ENCODE peak calls at places on chromosome 4, in seven cellular contexts. B, H, P, A, T, O and J are unnamed samples.
A peak's percentile ranks its signal among the peaks of the same experiment; 100 is the strongest.

GRCh38 chr4:176376032-176376614 is 56.4 kb downstream of the SPCS3 start:
- DNase-seq in B (no peak), H (no peak), P (no peak), A (no peak), T (peak; percentile 19), O (peak; percentile 8), J (peak; percentile 22)

GRCh38 chr4:13872145-13872544 is 244.6 kb upstream of the BOD1L1 start:
- DNase-seq in B (no peak), H (no peak), P (no peak), A (no peak), T (no peak), O (no peak), J (no peak)

GRCh38 chr4:8322794-8323704 is 53.5 kb downstream of the HTRA3 start:
- DNase-seq in B (no peak), H (no peak), P (no peak), A (no peak), T (no peak), O (no peak), J (no peak)

GRCh38 chr4:74357965-74358364 is 7.0 kb upstream of the EREG start:
- DNase-seq in B (no peak), H (no peak), P (no peak), A (no peak), T (no peak), O (no peak), J (no peak)

GRCh38 chr4:144723471-144723870 is 77.5 kb downstream of the HHIP start:
- DNase-seq in B (no peak), H (no peak), P (no peak), A (no peak), T (no peak), O (no peak), J (no peak)

GRCh38 chr4:123288309-123289025 is 108.1 kb upstream of the SPRY1 start:
- DNase-seq in B (no peak), H (no peak), P (no peak), A (no peak), T (no peak), O (no peak), J (no peak)

GRCh38 chr4:2247128-2248043 is 5.5 kb upstream of the HAUS3 start:
- DNase-seq in B (no peak), H (no peak), P (no peak), A (no peak), T (no peak), O (peak; percentile 31), J (no peak)

GRCh38 chr4:25810815-25811690 is 51.7 kb downstream of the SEL1L3 start:
- DNase-seq in B (no peak), H (no peak), P (no peak), A (peak; percentile 60), T (no peak), O (no peak), J (peak; percentile 13)

GRCh38 chr4:163121689-163122088 is 45.0 kb downstream of the NAF1 start:
- DNase-seq in B (no peak), H (no peak), P (no peak), A (no peak), T (no peak), O (no peak), J (no peak)

GRCh38 chr4:1082215-1083182 is 30.9 kb downstream of the RNF212 start:
- DNase-seq in B (no peak), H (no peak), P (no peak), A (no peak), T (no peak), O (no peak), J (no peak)

GRCh38 chr4:103008875-103009729 is 10.4 kb downstream of the SLC9B1 start:
- DNase-seq in B (peak; percentile 23), H (peak; percentile 46), P (no peak), A (peak; percentile 72), T (peak; percentile 68), O (peak; percentile 54), J (peak; percentile 17)

GRCh38 chr4:82500830-82501229 is 61.0 kb downstream of the TMEM150C start:
- DNase-seq in B (no peak), H (no peak), P (no peak), A (no peak), T (no peak), O (no peak), J (no peak)

GRCh38 chr4:154004859-154005520 is 216.1 kb upstream of the SFRP2 start:
- DNase-seq in B (no peak), H (no peak), P (no peak), A (no peak), T (no peak), O (no peak), J (no peak)

GRCh38 chr4:180363817-180364216 is 1879.4 kb upstream of the TENM3 start:
- DNase-seq in B (no peak), H (no peak), P (no peak), A (no peak), T (no peak), O (no peak), J (no peak)

GRCh38 chr4:77817304-77818076 is 1.7 kb downstream of the CNOT6L start:
- DNase-seq in B (no peak), H (no peak), P (no peak), A (peak; percentile 92), T (no peak), O (no peak), J (peak; percentile 7)

GRCh38 chr4:105088110-105088879 is 58.4 kb upstream of the TET2 start:
- DNase-seq in B (no peak), H (no peak), P (peak; percentile 43), A (no peak), T (no peak), O (no peak), J (peak; percentile 90)

GRCh38 chr4:24024157-24024556 is 134.3 kb upstream of the PPARGC1A start:
- DNase-seq in B (no peak), H (no peak), P (no peak), A (no peak), T (no peak), O (no peak), J (no peak)
- TF ChIP-seq JUND in B (no peak), H (no peak), P (no peak), A (no peak), T (no peak), O (no peak), J (no peak)

DNA sequence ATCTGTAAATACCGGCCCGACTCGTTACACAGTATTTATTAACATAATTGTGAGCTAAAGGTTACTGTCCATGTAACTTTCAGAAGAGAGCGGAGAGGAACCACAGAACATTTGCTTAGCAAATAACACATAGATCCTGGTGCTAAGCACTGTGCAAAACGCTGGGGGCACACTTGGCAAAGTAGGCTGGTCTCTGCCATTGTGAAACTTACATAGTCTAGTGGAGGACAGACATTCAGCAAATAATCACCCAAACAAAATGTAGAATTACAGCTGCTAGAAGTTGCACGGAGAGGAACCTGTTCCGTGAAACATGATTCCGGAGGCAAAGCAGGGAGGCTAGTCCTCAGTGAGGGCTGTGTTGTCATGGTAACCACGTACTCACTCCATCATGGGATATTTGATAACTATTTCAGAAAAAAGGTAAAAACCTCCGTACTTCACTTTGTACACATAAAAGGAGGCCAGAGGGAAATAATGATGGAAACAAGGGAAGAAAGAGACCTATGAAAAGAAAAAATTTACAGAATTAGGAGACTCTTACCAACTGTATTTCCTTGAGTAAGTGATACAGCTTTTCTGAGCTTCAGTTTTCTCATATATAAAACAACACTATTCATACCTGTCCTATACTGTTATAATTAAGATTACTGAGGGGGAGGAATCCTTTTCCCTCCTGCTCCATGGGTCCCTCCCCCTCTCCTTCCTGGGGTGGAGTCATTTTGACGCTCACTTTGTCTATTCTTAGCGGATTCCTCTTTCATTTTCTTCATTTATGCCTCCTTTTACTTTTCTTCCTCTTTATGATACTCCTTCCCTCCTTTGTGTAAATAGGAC is 760 bp upstream of the RASGEF1B start:
- DNase-seq in B (peak; percentile 48), H (peak; percentile 24), P (no peak), A (peak; percentile 24), T (no peak), O (peak; percentile 23), J (peak; percentile 85)
- TF ChIP-seq JUND in B (no peak), H (no peak), P (no peak), A (no peak), T (no peak), O (no peak), J (no peak)

DNA sequence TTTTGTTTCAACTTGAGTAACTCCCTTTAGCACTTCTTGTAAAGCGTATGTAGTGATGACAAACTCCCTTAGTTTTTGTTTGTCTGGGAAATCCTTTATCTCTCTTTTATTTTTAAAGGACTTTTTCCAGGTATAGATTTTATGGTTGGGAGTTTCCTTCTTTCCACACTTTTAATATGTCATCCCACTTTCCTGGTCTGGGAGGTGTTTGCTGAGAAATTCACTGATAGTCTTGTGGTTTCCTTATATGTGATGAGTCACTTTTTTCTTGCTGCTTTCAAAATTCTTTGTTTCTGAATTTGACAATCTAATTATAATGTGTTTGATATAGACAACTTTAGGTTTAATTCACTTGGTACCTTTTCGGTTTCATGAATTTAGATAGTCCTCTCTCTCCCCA is 353.9 kb downstream of the GPAT3 start:
- DNase-seq in B (no peak), H (no peak), P (no peak), A (no peak), T (peak; percentile 16), O (no peak), J (no peak)
- TF ChIP-seq JUND in B (no peak), H (no peak), P (no peak), A (no peak), T (peak; percentile 60), O (no peak), J (no peak)

DNA sequence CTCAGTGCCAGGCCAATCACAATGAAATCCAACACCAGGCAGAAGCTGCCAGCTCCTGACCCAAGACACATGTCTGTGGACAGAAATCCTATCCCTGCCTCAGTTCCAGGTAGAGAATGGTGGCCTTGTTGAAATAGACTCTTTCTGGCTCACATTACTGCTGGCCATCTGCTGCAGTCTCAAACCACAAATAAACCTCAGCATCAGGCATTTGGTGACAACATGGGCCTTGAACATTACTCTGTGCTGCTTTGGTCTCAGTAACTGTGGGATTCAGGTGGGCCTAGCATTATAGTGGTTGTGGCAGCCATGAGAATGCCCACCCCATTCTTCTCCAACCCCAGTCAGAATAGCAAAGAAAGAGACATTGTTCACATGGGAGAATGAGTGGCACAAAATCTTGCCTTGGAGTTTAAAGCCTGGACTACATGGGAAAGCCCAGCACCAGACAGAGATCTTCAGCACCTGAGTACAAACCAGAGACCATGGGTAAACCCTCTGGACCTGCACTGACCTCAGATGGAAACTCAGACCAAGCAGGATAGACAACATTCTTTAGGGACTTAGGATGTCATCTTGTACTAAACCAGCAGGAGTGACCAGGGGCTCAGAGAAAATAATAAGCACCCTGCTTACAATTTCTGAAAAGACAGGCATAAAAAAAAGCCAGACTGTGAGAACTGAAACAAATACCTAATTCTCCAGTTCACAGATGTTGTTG is 50.4 kb upstream of the TRAM1L1 start:
- DNase-seq in B (no peak), H (no peak), P (no peak), A (no peak), T (no peak), O (no peak), J (no peak)
- TF ChIP-seq JUND in B (no peak), H (no peak), P (no peak), A (no peak), T (no peak), O (no peak), J (no peak)